ENCODE peak calls at places on chromosomes 16 and 17, in nine cellular contexts. One of them, this sample, is unnamed. For H3K4me1, the result is how much of the 10 kb centered on the place peaks cover.

GRCh38 chr16:61890346-61890745 is 145.9 kb downstream of the CDH8 start:
- DNase-seq in HCT116: no peak
- DNase-seq in neural progenitor cell: no peak
- DNase-seq in pancreas: no peak
- DNase-seq in Caco-2: no peak
- DNase-seq in heart left ventricle: no peak
- DNase-seq in left ventricle myocardium inferior: no peak
- DNase-seq in A549: peak
- DNase-seq in fibroblast of lung: no peak
- DNase-seq in this sample: no peak

GRCh38 chr16:74455619-74456289 is 34.5 kb upstream of the CLEC18B start:
- DNase-seq in A549: no peak
- DNase-seq in pancreas: no peak
- DNase-seq in fibroblast of lung: peak
- DNase-seq in HCT116: no peak
- DNase-seq in left ventricle myocardium inferior: no peak
- DNase-seq in neural progenitor cell: no peak
- DNase-seq in heart left ventricle: no peak
- DNase-seq in Caco-2: peak
- DNase-seq in this sample: no peak

GRCh38 chr17:34015253-34015652 is 239.8 kb upstream of the CCL2 start:
- DNase-seq in Caco-2: no peak
- DNase-seq in fibroblast of lung: no peak
- DNase-seq in pancreas: no peak
- DNase-seq in A549: no peak
- DNase-seq in neural progenitor cell: no peak
- DNase-seq in heart left ventricle: no peak
- DNase-seq in left ventricle myocardium inferior: no peak
- DNase-seq in HCT116: no peak
- DNase-seq in this sample: no peak

GRCh38 chr16:56910654-56911539 is 21.0 kb upstream of the HERPUD1 start:
- DNase-seq in Caco-2: no peak
- DNase-seq in left ventricle myocardium inferior: no peak
- DNase-seq in A549: no peak
- DNase-seq in pancreas: no peak
- DNase-seq in heart left ventricle: no peak
- DNase-seq in HCT116: no peak
- DNase-seq in fibroblast of lung: peak
- DNase-seq in neural progenitor cell: no peak
- DNase-seq in this sample: no peak

GRCh38 chr16:73521499-73521898 is 473.6 kb upstream of the ZFHX3 start:
- DNase-seq in heart left ventricle: no peak
- DNase-seq in Caco-2: no peak
- DNase-seq in A549: no peak
- DNase-seq in fibroblast of lung: no peak
- DNase-seq in pancreas: no peak
- DNase-seq in HCT116: no peak
- DNase-seq in neural progenitor cell: no peak
- DNase-seq in left ventricle myocardium inferior: no peak
- DNase-seq in this sample: no peak

GRCh38 chr16:3235856-3236669 is 1.1 kb upstream of the ZNF200 start:
- DNase-seq in left ventricle myocardium inferior: peak
- DNase-seq in pancreas: peak
- DNase-seq in heart left ventricle: peak
- DNase-seq in Caco-2: peak
- DNase-seq in neural progenitor cell: peak
- DNase-seq in fibroblast of lung: no peak
- DNase-seq in A549: peak
- DNase-seq in HCT116: no peak
- DNase-seq in this sample: peak

GRCh38 chr17:63918305-63918704 is 334 bp downstream of the GH1 start:
- DNase-seq in heart left ventricle: no peak
- DNase-seq in Caco-2: peak
- DNase-seq in HCT116: no peak
- DNase-seq in neural progenitor cell: peak
- DNase-seq in pancreas: no peak
- DNase-seq in left ventricle myocardium inferior: no peak
- DNase-seq in fibroblast of lung: no peak
- DNase-seq in A549: peak
- DNase-seq in this sample: no peak

GRCh38 chr17:67386965-67387551 is 10.0 kb downstream of the PITPNC1 start:
- DNase-seq in fibroblast of lung: peak
- DNase-seq in pancreas: no peak
- DNase-seq in left ventricle myocardium inferior: peak
- DNase-seq in heart left ventricle: peak
- DNase-seq in neural progenitor cell: peak
- DNase-seq in HCT116: peak
- DNase-seq in A549: peak
- DNase-seq in Caco-2: peak
- DNase-seq in this sample: peak

GRCh38 chr16:51134269-51134812 is 16.7 kb downstream of the SALL1 start:
- DNase-seq in neural progenitor cell: peak
- DNase-seq in Caco-2: no peak
- DNase-seq in fibroblast of lung: no peak
- DNase-seq in left ventricle myocardium inferior: no peak
- DNase-seq in pancreas: no peak
- DNase-seq in HCT116: no peak
- DNase-seq in A549: no peak
- DNase-seq in heart left ventricle: no peak
- DNase-seq in this sample: no peak

GRCh38 chr17:57354669-57355068 is 98.3 kb downstream of the MSI2 start:
- DNase-seq in heart left ventricle: no peak
- DNase-seq in A549: no peak
- DNase-seq in pancreas: no peak
- DNase-seq in left ventricle myocardium inferior: no peak
- DNase-seq in fibroblast of lung: no peak
- DNase-seq in Caco-2: no peak
- DNase-seq in HCT116: no peak
- DNase-seq in neural progenitor cell: no peak
- DNase-seq in this sample: no peak

GRCh38 chr16:89319883-89320716 is 102.6 kb downstream of the ZNF778 start:
- DNase-seq in pancreas: peak
- DNase-seq in Caco-2: peak
- DNase-seq in A549: peak
- DNase-seq in neural progenitor cell: no peak
- DNase-seq in fibroblast of lung: peak
- DNase-seq in left ventricle myocardium inferior: no peak
- DNase-seq in HCT116: no peak
- DNase-seq in heart left ventricle: peak
- DNase-seq in this sample: peak

GRCh38 chr16:88599092-88599733 is 29.0 kb downstream of the ZC3H18 start:
- DNase-seq in fibroblast of lung: no peak
- DNase-seq in heart left ventricle: peak
- DNase-seq in pancreas: no peak
- DNase-seq in neural progenitor cell: no peak
- DNase-seq in HCT116: no peak
- DNase-seq in left ventricle myocardium inferior: peak
- DNase-seq in A549: no peak
- DNase-seq in Caco-2: no peak
- DNase-seq in this sample: peak

GRCh38 chr16:81846105-81846504 is 67.0 kb downstream of the PLCG2 start:
- DNase-seq in A549: peak
- DNase-seq in HCT116: no peak
- DNase-seq in neural progenitor cell: no peak
- DNase-seq in fibroblast of lung: no peak
- DNase-seq in pancreas: no peak
- DNase-seq in left ventricle myocardium inferior: no peak
- DNase-seq in Caco-2: no peak
- DNase-seq in heart left ventricle: no peak
- DNase-seq in this sample: no peak

GRCh38 chr16:84055366-84055765 is 12.8 kb upstream of the SLC38A8 start:
- DNase-seq in Caco-2: no peak
- DNase-seq in A549: no peak
- DNase-seq in left ventricle myocardium inferior: peak
- DNase-seq in HCT116: no peak
- DNase-seq in pancreas: peak
- DNase-seq in fibroblast of lung: no peak
- DNase-seq in heart left ventricle: no peak
- DNase-seq in neural progenitor cell: no peak
- DNase-seq in this sample: no peak

GRCh38 chr16:84056933-84057332 is 14.3 kb upstream of the SLC38A8 start:
- DNase-seq in A549: no peak
- DNase-seq in fibroblast of lung: no peak
- DNase-seq in heart left ventricle: no peak
- DNase-seq in left ventricle myocardium inferior: no peak
- DNase-seq in neural progenitor cell: no peak
- DNase-seq in pancreas: no peak
- DNase-seq in HCT116: no peak
- DNase-seq in Caco-2: no peak
- DNase-seq in this sample: no peak

GRCh38 chr16:84054271-84054670 is 11.7 kb upstream of the SLC38A8 start:
- DNase-seq in neural progenitor cell: no peak
- DNase-seq in heart left ventricle: no peak
- DNase-seq in A549: no peak
- DNase-seq in Caco-2: no peak
- DNase-seq in pancreas: no peak
- DNase-seq in fibroblast of lung: no peak
- DNase-seq in HCT116: no peak
- DNase-seq in left ventricle myocardium inferior: no peak
- DNase-seq in this sample: peak

GRCh38 chr16:84054916-84055315 is 12.3 kb upstream of the SLC38A8 start:
- DNase-seq in left ventricle myocardium inferior: no peak
- DNase-seq in A549: no peak
- DNase-seq in fibroblast of lung: no peak
- DNase-seq in pancreas: no peak
- DNase-seq in neural progenitor cell: peak
- DNase-seq in Caco-2: no peak
- DNase-seq in heart left ventricle: no peak
- DNase-seq in HCT116: no peak
- DNase-seq in this sample: peak

GRCh38 chr16:84055801-84056634 is 13.4 kb upstream of the SLC38A8 start:
- DNase-seq in HCT116: no peak
- DNase-seq in A549: no peak
- DNase-seq in heart left ventricle: no peak
- DNase-seq in left ventricle myocardium inferior: no peak
- DNase-seq in Caco-2: no peak
- DNase-seq in neural progenitor cell: no peak
- DNase-seq in fibroblast of lung: no peak
- DNase-seq in pancreas: peak
- DNase-seq in this sample: no peak
- TF ChIP-seq CTCF in HCT116: no peak
- TF ChIP-seq CTCF in A549: no peak
- TF ChIP-seq CTCF in heart left ventricle: no peak
- TF ChIP-seq CTCF in left ventricle myocardium inferior: no peak
- TF ChIP-seq CTCF in Caco-2: no peak
- TF ChIP-seq CTCF in neural progenitor cell: no peak
- TF ChIP-seq CTCF in fibroblast of lung: no peak
- TF ChIP-seq CTCF in pancreas: no peak
- TF ChIP-seq CTCF in this sample: no peak

GRCh38 chr16:8865145-8865882 is 3.5 kb downstream of the CARHSP1 start:
- DNase-seq in fibroblast of lung: no peak
- DNase-seq in pancreas: no peak
- DNase-seq in heart left ventricle: no peak
- DNase-seq in neural progenitor cell: no peak
- DNase-seq in HCT116: no peak
- DNase-seq in Caco-2: no peak
- DNase-seq in A549: no peak
- DNase-seq in left ventricle myocardium inferior: no peak
- DNase-seq in this sample: no peak
- H3K4me1 ChIP-seq in fibroblast of lung: under half
- H3K4me1 ChIP-seq in pancreas: under half
- H3K4me1 ChIP-seq in heart left ventricle: half or more
- H3K4me1 ChIP-seq in neural progenitor cell: under half
- H3K4me1 ChIP-seq in HCT116: half or more
- H3K4me1 ChIP-seq in Caco-2: half or more
- H3K4me1 ChIP-seq in A549: half or more
- H3K4me1 ChIP-seq in left ventricle myocardium inferior: half or more
- H3K4me1 ChIP-seq in this sample: half or more

DNA sequence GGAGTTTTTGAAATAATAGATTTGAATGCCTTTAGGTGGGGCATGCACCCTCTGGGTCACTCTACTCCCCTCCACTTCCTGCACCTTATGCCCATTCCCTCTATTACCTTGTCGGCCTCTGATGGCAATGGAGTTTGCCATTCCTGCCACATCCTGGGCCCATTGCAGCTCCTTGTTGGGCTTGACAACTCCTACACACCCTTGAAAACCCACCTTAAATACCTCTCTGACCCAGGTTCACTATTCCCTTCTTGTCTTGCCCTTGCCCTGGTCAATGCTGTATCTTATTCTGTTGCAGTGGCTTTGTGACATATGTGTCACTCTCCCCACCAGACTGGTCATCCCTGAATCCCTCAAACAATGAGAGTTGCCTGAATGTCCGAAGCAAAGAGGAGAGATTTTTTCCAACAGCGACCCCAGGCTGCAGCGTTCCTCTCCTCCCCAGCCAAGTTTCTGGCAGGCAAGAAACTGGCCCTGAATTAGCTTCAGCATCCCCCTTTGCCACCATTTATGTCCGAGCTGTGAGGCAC is 2.4 kb downstream of the CCR7 start:
- DNase-seq in neural progenitor cell: no peak
- DNase-seq in pancreas: no peak
- DNase-seq in A549: no peak
- DNase-seq in left ventricle myocardium inferior: no peak
- DNase-seq in Caco-2: no peak
- DNase-seq in HCT116: no peak
- DNase-seq in fibroblast of lung: no peak
- DNase-seq in heart left ventricle: no peak
- DNase-seq in this sample: no peak
- TF ChIP-seq CTCF in neural progenitor cell: no peak
- TF ChIP-seq CTCF in pancreas: no peak
- TF ChIP-seq CTCF in A549: no peak
- TF ChIP-seq CTCF in left ventricle myocardium inferior: no peak
- TF ChIP-seq CTCF in Caco-2: no peak
- TF ChIP-seq CTCF in HCT116: no peak
- TF ChIP-seq CTCF in fibroblast of lung: no peak
- TF ChIP-seq CTCF in heart left ventricle: no peak
- TF ChIP-seq CTCF in this sample: no peak

GRCh38 chr17:17063546-17064122 is 21.4 kb downstream of the MPRIP start:
- DNase-seq in fibroblast of lung: peak
- DNase-seq in left ventricle myocardium inferior: peak
- DNase-seq in HCT116: no peak
- DNase-seq in pancreas: no peak
- DNase-seq in A549: peak
- DNase-seq in heart left ventricle: peak
- DNase-seq in neural progenitor cell: no peak
- DNase-seq in Caco-2: no peak
- DNase-seq in this sample: peak

GRCh38 chr17:17064322-17064721 is 22.1 kb downstream of the MPRIP start:
- DNase-seq in Caco-2: no peak
- DNase-seq in left ventricle myocardium inferior: no peak
- DNase-seq in A549: no peak
- DNase-seq in fibroblast of lung: no peak
- DNase-seq in neural progenitor cell: no peak
- DNase-seq in heart left ventricle: no peak
- DNase-seq in HCT116: no peak
- DNase-seq in pancreas: no peak
- DNase-seq in this sample: no peak

GRCh38 chr17:17062356-17062755 is 20.1 kb downstream of the MPRIP start:
- DNase-seq in Caco-2: no peak
- DNase-seq in pancreas: no peak
- DNase-seq in heart left ventricle: peak
- DNase-seq in neural progenitor cell: no peak
- DNase-seq in fibroblast of lung: no peak
- DNase-seq in HCT116: no peak
- DNase-seq in A549: no peak
- DNase-seq in left ventricle myocardium inferior: no peak
- DNase-seq in this sample: no peak

GRCh38 chr17:17061516-17061915 is 19.3 kb downstream of the MPRIP start:
- DNase-seq in neural progenitor cell: no peak
- DNase-seq in left ventricle myocardium inferior: no peak
- DNase-seq in Caco-2: no peak
- DNase-seq in A549: no peak
- DNase-seq in fibroblast of lung: no peak
- DNase-seq in HCT116: no peak
- DNase-seq in heart left ventricle: no peak
- DNase-seq in pancreas: no peak
- DNase-seq in this sample: no peak

GRCh38 chr17:17062866-17063265 is 20.6 kb downstream of the MPRIP start:
- DNase-seq in fibroblast of lung: no peak
- DNase-seq in HCT116: no peak
- DNase-seq in heart left ventricle: peak
- DNase-seq in left ventricle myocardium inferior: no peak
- DNase-seq in A549: no peak
- DNase-seq in Caco-2: no peak
- DNase-seq in pancreas: no peak
- DNase-seq in neural progenitor cell: no peak
- DNase-seq in this sample: peak
- H3K4me1 ChIP-seq in fibroblast of lung: under half
- H3K4me1 ChIP-seq in HCT116: under half
- H3K4me1 ChIP-seq in heart left ventricle: half or more
- H3K4me1 ChIP-seq in left ventricle myocardium inferior: half or more
- H3K4me1 ChIP-seq in A549: half or more
- H3K4me1 ChIP-seq in Caco-2: under half
- H3K4me1 ChIP-seq in pancreas: under half
- H3K4me1 ChIP-seq in neural progenitor cell: under half
- H3K4me1 ChIP-seq in this sample: half or more

This sample was measured in lower lobe of right lung.